ENCODE peak calls at places on chromosomes 11 and 22, in nine cellular contexts. One of them, this sample, is unnamed. For H3K4me1, the result is how much of the 10 kb centered on the place peaks cover.

GRCh38 chr11:73931039-73931645 is 19.7 kb upstream of the DNAJB13 start:
- DNase-seq in hepatocyte: peak
- DNase-seq in OCI-LY7: peak
- DNase-seq in ovary: no peak
- DNase-seq in stomach: peak
- DNase-seq in CD8-positive, alpha-beta memory T cell: no peak
- DNase-seq in sigmoid colon: no peak
- DNase-seq in CD8-positive, alpha-beta T cell: no peak
- DNase-seq in Caco-2: peak
- DNase-seq in this sample: no peak

GRCh38 chr11:43992138-43992537 is 49.7 kb downstream of the C11orf96 start:
- DNase-seq in hepatocyte: no peak
- DNase-seq in CD8-positive, alpha-beta T cell: no peak
- DNase-seq in stomach: no peak
- DNase-seq in Caco-2: no peak
- DNase-seq in sigmoid colon: no peak
- DNase-seq in ovary: no peak
- DNase-seq in OCI-LY7: no peak
- DNase-seq in CD8-positive, alpha-beta memory T cell: no peak
- DNase-seq in this sample: no peak

GRCh38 chr11:46914910-46915309 is 3.4 kb downstream of the LRP4 start:
- DNase-seq in CD8-positive, alpha-beta memory T cell: no peak
- DNase-seq in ovary: no peak
- DNase-seq in OCI-LY7: no peak
- DNase-seq in stomach: no peak
- DNase-seq in hepatocyte: no peak
- DNase-seq in Caco-2: no peak
- DNase-seq in CD8-positive, alpha-beta T cell: no peak
- DNase-seq in sigmoid colon: no peak
- DNase-seq in this sample: no peak

GRCh38 chr11:95682552-95682951 is 107.0 kb downstream of the FAM76B start:
- DNase-seq in stomach: no peak
- DNase-seq in Caco-2: no peak
- DNase-seq in hepatocyte: no peak
- DNase-seq in CD8-positive, alpha-beta T cell: no peak
- DNase-seq in OCI-LY7: no peak
- DNase-seq in sigmoid colon: no peak
- DNase-seq in CD8-positive, alpha-beta memory T cell: no peak
- DNase-seq in ovary: no peak
- DNase-seq in this sample: no peak

GRCh38 chr11:39174228-39174627 is 2285.2 kb downstream of the LRRC4C start:
- DNase-seq in sigmoid colon: no peak
- DNase-seq in ovary: no peak
- DNase-seq in stomach: no peak
- DNase-seq in CD8-positive, alpha-beta T cell: no peak
- DNase-seq in CD8-positive, alpha-beta memory T cell: no peak
- DNase-seq in Caco-2: no peak
- DNase-seq in OCI-LY7: no peak
- DNase-seq in hepatocyte: no peak
- DNase-seq in this sample: no peak

GRCh38 chr11:108895579-108896480 is 231.0 kb downstream of the DDX10 start:
- DNase-seq in stomach: no peak
- DNase-seq in sigmoid colon: no peak
- DNase-seq in hepatocyte: no peak
- DNase-seq in CD8-positive, alpha-beta T cell: no peak
- DNase-seq in OCI-LY7: no peak
- DNase-seq in ovary: no peak
- DNase-seq in CD8-positive, alpha-beta memory T cell: no peak
- DNase-seq in Caco-2: no peak
- DNase-seq in this sample: no peak

GRCh38 chr22:31148953-31149627 is 8.8 kb upstream of the PLA2G3 start:
- DNase-seq in CD8-positive, alpha-beta T cell: no peak
- DNase-seq in hepatocyte: peak
- DNase-seq in OCI-LY7: peak
- DNase-seq in ovary: peak
- DNase-seq in Caco-2: peak
- DNase-seq in sigmoid colon: peak
- DNase-seq in stomach: peak
- DNase-seq in CD8-positive, alpha-beta memory T cell: no peak
- DNase-seq in this sample: no peak

GRCh38 chr11:81970886-81971285 is 762.8 kb downstream of the FAM181B start:
- DNase-seq in ovary: no peak
- DNase-seq in sigmoid colon: no peak
- DNase-seq in Caco-2: no peak
- DNase-seq in CD8-positive, alpha-beta memory T cell: no peak
- DNase-seq in stomach: no peak
- DNase-seq in CD8-positive, alpha-beta T cell: no peak
- DNase-seq in OCI-LY7: no peak
- DNase-seq in hepatocyte: no peak
- DNase-seq in this sample: no peak

GRCh38 chr22:22893891-22894739 is 6.5 kb downstream of the IGLL5 start:
- DNase-seq in sigmoid colon: peak
- DNase-seq in OCI-LY7: peak
- DNase-seq in ovary: no peak
- DNase-seq in hepatocyte: no peak
- DNase-seq in stomach: no peak
- DNase-seq in CD8-positive, alpha-beta T cell: no peak
- DNase-seq in Caco-2: peak
- DNase-seq in CD8-positive, alpha-beta memory T cell: no peak
- DNase-seq in this sample: no peak

GRCh38 chr22:50169774-50170341 is 673 bp upstream of the PANX2 start:
- DNase-seq in sigmoid colon: peak
- DNase-seq in stomach: peak
- DNase-seq in OCI-LY7: no peak
- DNase-seq in hepatocyte: peak
- DNase-seq in ovary: peak
- DNase-seq in CD8-positive, alpha-beta memory T cell: peak
- DNase-seq in CD8-positive, alpha-beta T cell: no peak
- DNase-seq in Caco-2: no peak
- DNase-seq in this sample: peak

GRCh38 chr11:8732748-8733241 is 50.2 kb downstream of the RPL27A start:
- DNase-seq in OCI-LY7: no peak
- DNase-seq in sigmoid colon: peak
- DNase-seq in stomach: peak
- DNase-seq in CD8-positive, alpha-beta memory T cell: no peak
- DNase-seq in Caco-2: no peak
- DNase-seq in ovary: peak
- DNase-seq in CD8-positive, alpha-beta T cell: no peak
- DNase-seq in hepatocyte: no peak
- DNase-seq in this sample: peak

GRCh38 chr11:2775083-2775625 is 75.4 kb upstream of the KCNQ1OT1 start:
- DNase-seq in sigmoid colon: peak
- DNase-seq in ovary: peak
- DNase-seq in OCI-LY7: no peak
- DNase-seq in stomach: peak
- DNase-seq in CD8-positive, alpha-beta T cell: no peak
- DNase-seq in Caco-2: peak
- DNase-seq in CD8-positive, alpha-beta memory T cell: peak
- DNase-seq in hepatocyte: no peak
- DNase-seq in this sample: peak

GRCh38 chr11:57792870-57793269 is 31.3 kb downstream of the CTNND1 start:
- DNase-seq in ovary: no peak
- DNase-seq in CD8-positive, alpha-beta memory T cell: no peak
- DNase-seq in hepatocyte: no peak
- DNase-seq in CD8-positive, alpha-beta T cell: no peak
- DNase-seq in Caco-2: no peak
- DNase-seq in OCI-LY7: no peak
- DNase-seq in sigmoid colon: no peak
- DNase-seq in stomach: no peak
- DNase-seq in this sample: no peak
- H3K4me1 ChIP-seq in ovary: under half
- H3K4me1 ChIP-seq in CD8-positive, alpha-beta memory T cell: under half
- H3K4me1 ChIP-seq in hepatocyte: under half
- H3K4me1 ChIP-seq in CD8-positive, alpha-beta T cell: under half
- H3K4me1 ChIP-seq in Caco-2: half or more
- H3K4me1 ChIP-seq in OCI-LY7: under half
- H3K4me1 ChIP-seq in sigmoid colon: half or more
- H3K4me1 ChIP-seq in stomach: half or more
- H3K4me1 ChIP-seq in this sample: under half

DNA sequence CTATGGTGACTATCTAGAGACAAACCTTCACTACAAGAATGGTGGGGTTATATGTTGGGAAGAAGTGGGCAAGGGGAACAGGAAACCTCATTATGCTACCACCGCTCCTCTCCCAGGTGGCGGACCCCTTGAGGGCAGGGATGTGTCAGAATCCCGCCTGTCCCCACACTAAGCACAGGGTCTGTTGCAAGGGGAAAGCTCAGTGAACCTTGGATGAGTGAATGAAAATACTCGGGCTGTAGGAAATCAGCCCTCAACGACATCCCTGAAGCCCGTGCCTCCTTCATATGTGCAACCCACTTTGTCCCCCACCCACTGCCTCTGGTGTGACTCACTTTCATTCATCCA is 68.2 kb upstream of the AMPD3 start:
- DNase-seq in hepatocyte: no peak
- DNase-seq in stomach: no peak
- DNase-seq in CD8-positive, alpha-beta memory T cell: no peak
- DNase-seq in ovary: no peak
- DNase-seq in sigmoid colon: no peak
- DNase-seq in CD8-positive, alpha-beta T cell: no peak
- DNase-seq in OCI-LY7: no peak
- DNase-seq in Caco-2: no peak
- DNase-seq in this sample: no peak
- H3K4me1 ChIP-seq in hepatocyte: under half
- H3K4me1 ChIP-seq in stomach: under half
- H3K4me1 ChIP-seq in CD8-positive, alpha-beta memory T cell: under half
- H3K4me1 ChIP-seq in ovary: under half
- H3K4me1 ChIP-seq in sigmoid colon: under half
- H3K4me1 ChIP-seq in CD8-positive, alpha-beta T cell: under half
- H3K4me1 ChIP-seq in OCI-LY7: under half
- H3K4me1 ChIP-seq in Caco-2: half or more
- H3K4me1 ChIP-seq in this sample: under half

GRCh38 chr22:36362077-36362476 is 25.7 kb downstream of the MYH9 start:
- DNase-seq in ovary: no peak
- DNase-seq in stomach: no peak
- DNase-seq in sigmoid colon: no peak
- DNase-seq in hepatocyte: no peak
- DNase-seq in Caco-2: no peak
- DNase-seq in CD8-positive, alpha-beta memory T cell: no peak
- DNase-seq in OCI-LY7: no peak
- DNase-seq in CD8-positive, alpha-beta T cell: no peak
- DNase-seq in this sample: no peak

GRCh38 chr22:36360011-36360410 is 27.8 kb downstream of the MYH9 start:
- DNase-seq in ovary: no peak
- DNase-seq in Caco-2: no peak
- DNase-seq in stomach: no peak
- DNase-seq in CD8-positive, alpha-beta memory T cell: no peak
- DNase-seq in hepatocyte: no peak
- DNase-seq in CD8-positive, alpha-beta T cell: no peak
- DNase-seq in sigmoid colon: no peak
- DNase-seq in OCI-LY7: no peak
- DNase-seq in this sample: no peak

GRCh38 chr22:36362819-36363377 is 24.9 kb downstream of the MYH9 start:
- DNase-seq in CD8-positive, alpha-beta T cell: no peak
- DNase-seq in hepatocyte: no peak
- DNase-seq in sigmoid colon: no peak
- DNase-seq in CD8-positive, alpha-beta memory T cell: peak
- DNase-seq in Caco-2: no peak
- DNase-seq in ovary: no peak
- DNase-seq in OCI-LY7: no peak
- DNase-seq in stomach: no peak
- DNase-seq in this sample: no peak

GRCh38 chr22:36359172-36359973 is 28.4 kb downstream of the MYH9 start:
- DNase-seq in OCI-LY7: peak
- DNase-seq in sigmoid colon: no peak
- DNase-seq in hepatocyte: no peak
- DNase-seq in CD8-positive, alpha-beta T cell: no peak
- DNase-seq in Caco-2: no peak
- DNase-seq in ovary: no peak
- DNase-seq in stomach: no peak
- DNase-seq in CD8-positive, alpha-beta memory T cell: peak
- DNase-seq in this sample: no peak

DNA sequence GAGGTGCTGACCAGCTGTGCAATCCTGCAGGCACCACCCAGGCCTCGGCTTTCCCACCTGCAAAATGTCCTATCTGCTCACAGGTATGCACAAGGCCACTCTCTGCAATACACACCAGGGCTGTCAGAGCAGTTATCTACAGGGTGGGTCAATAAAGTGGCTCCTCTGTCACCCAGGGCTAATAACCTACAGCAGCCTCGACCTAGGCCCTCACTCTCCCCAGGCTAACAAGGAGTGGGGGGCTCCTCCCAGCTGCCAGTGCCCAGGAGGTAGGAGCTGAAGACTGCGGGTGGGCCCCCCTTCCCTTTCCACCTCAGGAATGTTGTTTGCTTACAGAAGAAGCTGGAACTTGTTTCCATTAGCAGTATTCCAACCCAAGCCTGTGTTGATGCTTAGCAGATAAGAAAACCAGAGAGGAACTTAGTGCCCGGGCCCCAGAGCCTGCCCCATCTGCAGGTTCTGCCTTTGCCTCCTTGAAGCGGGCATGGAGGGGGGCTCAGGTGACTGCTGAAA is 26.8 kb downstream of the MYH9 start:
- DNase-seq in hepatocyte: peak
- DNase-seq in sigmoid colon: no peak
- DNase-seq in CD8-positive, alpha-beta T cell: no peak
- DNase-seq in Caco-2: peak
- DNase-seq in stomach: no peak
- DNase-seq in OCI-LY7: no peak
- DNase-seq in ovary: no peak
- DNase-seq in CD8-positive, alpha-beta memory T cell: peak
- DNase-seq in this sample: no peak
- H3K4me1 ChIP-seq in hepatocyte: half or more
- H3K4me1 ChIP-seq in sigmoid colon: half or more
- H3K4me1 ChIP-seq in CD8-positive, alpha-beta T cell: half or more
- H3K4me1 ChIP-seq in Caco-2: half or more
- H3K4me1 ChIP-seq in stomach: half or more
- H3K4me1 ChIP-seq in OCI-LY7: half or more
- H3K4me1 ChIP-seq in ovary: under half
- H3K4me1 ChIP-seq in CD8-positive, alpha-beta memory T cell: half or more
- H3K4me1 ChIP-seq in this sample: under half

DNA sequence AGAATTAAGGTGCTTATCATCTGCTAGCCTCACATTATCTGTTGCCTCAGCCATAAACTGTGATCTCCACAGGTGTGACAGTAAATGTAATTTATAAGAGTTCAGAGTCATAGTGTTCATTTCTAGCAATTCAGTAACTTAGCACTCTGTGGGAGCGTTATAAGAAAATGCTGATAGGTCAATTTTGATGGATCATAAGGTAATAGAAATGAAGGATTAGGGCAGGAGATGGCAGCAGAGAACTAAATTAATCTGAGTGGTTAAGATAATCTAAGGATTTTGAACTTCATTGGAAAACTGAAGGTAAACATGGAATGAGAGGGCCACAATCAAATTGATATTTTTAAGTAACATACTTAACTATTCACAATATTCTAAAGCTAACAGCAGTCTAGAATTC is 26.5 kb upstream of the SLC22A9 start:
- DNase-seq in CD8-positive, alpha-beta T cell: no peak
- DNase-seq in CD8-positive, alpha-beta memory T cell: no peak
- DNase-seq in Caco-2: no peak
- DNase-seq in hepatocyte: no peak
- DNase-seq in sigmoid colon: no peak
- DNase-seq in stomach: no peak
- DNase-seq in ovary: no peak
- DNase-seq in OCI-LY7: no peak
- DNase-seq in this sample: no peak
- H3K4me1 ChIP-seq in CD8-positive, alpha-beta T cell: under half
- H3K4me1 ChIP-seq in CD8-positive, alpha-beta memory T cell: under half
- H3K4me1 ChIP-seq in Caco-2: under half
- H3K4me1 ChIP-seq in hepatocyte: under half
- H3K4me1 ChIP-seq in sigmoid colon: under half
- H3K4me1 ChIP-seq in stomach: under half
- H3K4me1 ChIP-seq in ovary: under half
- H3K4me1 ChIP-seq in OCI-LY7: under half
- H3K4me1 ChIP-seq in this sample: under half